ENCODE peak calls at places on chromosomes 3 and 15, in nine cellular contexts. R, D, Z, U, H, E, X, W and V are unnamed samples.

GRCh38 chr3:115325539-115325938 is 178.5 kb upstream of the ZBTB20 start:
- DNase-seq in W (no peak), X (no peak), H (no peak), D (peak; percentile 78), Z (peak; percentile 38), U (peak; percentile 39), E (no peak), R (no peak), V (peak; percentile 29)

GRCh38 chr3:168161696-168162095 is 66.0 kb upstream of the GOLIM4 start:
- DNase-seq in X (no peak), W (no peak), E (no peak), R (no peak), H (no peak), Z (no peak), D (no peak), U (no peak), V (no peak)

GRCh38 chr3:45098315-45098714 is 47.9 kb downstream of the CDCP1 start:
- DNase-seq in W (no peak), D (no peak), E (no peak), U (no peak), H (no peak), X (no peak), R (no peak), Z (no peak), V (no peak)

GRCh38 chr3:60551455-60552209 is 699.6 kb downstream of the FHIT start:
- DNase-seq in Z (no peak), H (no peak), X (no peak), D (no peak), W (no peak), U (no peak), R (no peak), E (no peak), V (no peak)

GRCh38 chr15:70101459-70102113 is 3.9 kb upstream of the TLE3 start:
- DNase-seq in R (peak; percentile 31), H (no peak), D (peak; percentile 93), X (no peak), Z (peak; percentile 93), W (peak; percentile 74), U (peak; percentile 74), E (no peak), V (peak; percentile 88)

GRCh38 chr15:84402856-84403608 is 167.5 kb downstream of the GOLGA6L4 start:
- DNase-seq in X (no peak), Z (no peak), E (no peak), H (no peak), D (no peak), U (no peak), W (peak; percentile 10), R (no peak), V (no peak)

GRCh38 chr15:85045615-85046014 is 64.0 kb downstream of the PDE8A start:
- DNase-seq in D (no peak), E (no peak), R (no peak), H (no peak), U (no peak), W (no peak), X (no peak), Z (no peak), V (no peak)

GRCh38 chr15:72033711-72034110 is 84.2 kb downstream of the MYO9A start:
- DNase-seq in H (no peak), D (no peak), R (no peak), U (no peak), X (no peak), E (no peak), W (no peak), Z (peak; percentile 33), V (peak; percentile 25)

GRCh38 chr3:195226900-195227447 is 44.0 kb downstream of the XXYLT1 start:
- DNase-seq in D (peak; percentile 48), X (no peak), H (no peak), R (no peak), U (no peak), W (peak; percentile 17), Z (no peak), E (no peak), V (no peak)

GRCh38 chr3:148331111-148331818 is 366.4 kb upstream of the AGTR1 start:
- DNase-seq in H (no peak), R (no peak), E (no peak), X (no peak), W (no peak), U (no peak), D (no peak), Z (no peak), V (no peak)

GRCh38 chr15:95875141-95875643 is 455.3 kb upstream of the NR2F2 start:
- DNase-seq in D (no peak), X (peak; percentile 38), U (peak; percentile 86), Z (peak; percentile 48), W (no peak), E (peak; percentile 56), R (no peak), H (no peak), V (peak; percentile 65)

GRCh38 chr15:89016549-89017041 is 71.7 kb upstream of the ABHD2 start:
- DNase-seq in X (no peak), U (peak; percentile 82), W (no peak), H (no peak), E (no peak), Z (peak; percentile 73), D (no peak), R (no peak), V (no peak)

GRCh38 chr3:123831420-123831819 is 52.7 kb downstream of the MYLK start:
- DNase-seq in W (no peak), Z (no peak), X (no peak), U (peak; percentile 70), E (no peak), H (no peak), D (no peak), R (no peak), V (peak; percentile 27)

GRCh38 chr3:4778740-4779139 is 200.5 kb upstream of the BHLHE40 start:
- DNase-seq in Z (no peak), R (no peak), W (no peak), E (no peak), X (no peak), H (no peak), D (no peak), U (no peak), V (no peak)
- H3K27ac ChIP-seq in Z (no peak overlapping the region), R (no peak overlapping the region), W (no peak overlapping the region), E (no peak overlapping the region), X (no peak overlapping the region), H (no peak overlapping the region), D (no peak overlapping the region), U (peak overlapping the region; percentile 39), V (no peak overlapping the region)

DNA sequence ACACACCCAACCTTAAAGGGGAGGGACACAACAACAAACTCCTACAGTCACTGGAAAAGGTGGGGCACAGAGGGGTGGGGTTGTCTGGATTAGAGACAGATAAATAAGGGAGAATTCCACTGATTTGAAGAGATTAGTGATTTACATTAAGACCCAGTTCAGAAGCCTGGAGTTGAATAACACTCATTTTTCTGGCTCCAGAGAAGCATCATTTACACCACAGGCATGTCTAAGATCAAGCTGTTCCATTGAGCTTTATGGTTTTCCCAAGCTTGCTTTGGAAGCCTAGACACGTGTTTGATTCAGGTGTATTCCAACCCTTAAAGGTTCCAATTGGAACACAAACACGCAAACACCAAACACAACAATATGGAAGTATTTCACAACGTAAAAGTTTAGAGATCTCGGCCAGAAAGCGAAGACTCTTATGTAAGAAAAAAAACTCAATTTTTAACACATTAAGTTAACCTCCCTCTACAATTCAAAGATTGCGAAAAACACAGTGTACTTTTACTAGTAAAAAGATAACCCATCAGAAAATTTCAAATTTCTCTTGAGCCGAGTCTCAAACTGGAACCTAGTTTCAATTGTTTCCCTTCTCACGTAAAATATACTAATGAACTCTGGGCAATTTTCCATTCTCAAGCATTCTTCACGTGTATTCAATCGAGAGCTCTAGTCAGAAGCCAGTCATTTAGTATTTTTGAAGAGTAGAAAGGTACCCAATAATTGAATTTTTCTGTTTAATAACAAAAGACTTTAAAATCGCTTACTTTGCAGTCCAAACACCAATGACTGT is 2.1 kb downstream of the TRA2B start:
- DNase-seq in E (no peak), R (no peak), D (peak; percentile 23), Z (peak; percentile 47), U (peak; percentile 37), W (peak; percentile 50), H (no peak), X (no peak), V (no peak)
- H3K27ac ChIP-seq in E (peak overlapping the region; percentile 99), R (peak overlapping the region; percentile 100), D (no peak overlapping the region), Z (peak overlapping the region; percentile 99), U (peak overlapping the region; percentile 99), W (peak overlapping the region; percentile 100), H (peak overlapping the region; percentile 98), X (peak overlapping the region; percentile 95), V (no peak overlapping the region)

DNA sequence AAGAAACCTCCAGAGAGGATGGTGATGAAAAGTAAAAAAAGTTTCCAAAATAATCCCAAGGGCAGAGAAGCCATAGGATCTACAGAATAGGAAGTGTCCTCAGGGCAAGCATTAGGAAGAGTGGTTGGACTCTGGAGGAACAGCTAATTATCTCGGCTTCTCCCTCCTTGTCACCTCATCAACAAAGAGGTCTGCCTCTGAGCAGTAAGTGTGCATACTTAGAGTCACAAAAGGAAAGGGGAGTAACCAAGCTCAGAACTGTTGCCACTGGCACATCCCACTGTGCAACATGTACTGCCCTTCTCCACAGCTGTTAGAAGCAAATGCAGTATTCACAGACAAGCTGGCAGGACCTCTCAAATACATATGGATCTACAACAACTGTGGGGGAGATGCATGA is 31.6 kb downstream of the NGLY1 start:
- DNase-seq in Z (no peak), X (no peak), D (peak; percentile 54), U (no peak), W (no peak), H (no peak), E (no peak), R (no peak), V (no peak)
- H3K27ac ChIP-seq in Z (no peak overlapping the region), X (no peak overlapping the region), D (no peak overlapping the region), U (no peak overlapping the region), W (no peak overlapping the region), H (no peak overlapping the region), E (no peak overlapping the region), R (no peak overlapping the region), V (no peak overlapping the region)

GRCh38 chr3:150749218-150749617 is 13.8 kb downstream of the SIAH2 start:
- DNase-seq in H (no peak), R (no peak), X (no peak), E (no peak), Z (no peak), W (no peak), D (no peak), U (no peak), V (no peak)
- H3K27ac ChIP-seq in H (no peak overlapping the region), R (no peak overlapping the region), X (no peak overlapping the region), E (no peak overlapping the region), Z (no peak overlapping the region), W (no peak overlapping the region), D (no peak overlapping the region), U (no peak overlapping the region), V (no peak overlapping the region)